ENCODE peak calls at places on chromosome 14, in ten cellular contexts. W is activated B cell treated with CpG ODN at 0.5 μM for 24 hours; D is stimulated activated CD4-positive, alpha-beta T cell treated with anti-CD3 and anti-CD28 coated beads, TNF-alpha, amount 100 ng/mL, for 1 hour; A is fibroblast of pulmonary artery; V is naive thymus-derived CD8-positive, alpha-beta T cell; U is neural crest cell; I is ELR; T is activated naive CD4-positive, alpha-beta T cell treated with Interleukin-2 at 50 U/mL for 16 hours; J is breast epithelium; N is chondrocyte. O is an unnamed sample.

GRCh38 chr14:102940729-102941362 is 18.4 kb downstream of the AMN start:
- DNase-seq in W (no peak), A (no peak), J (no peak), U (no peak), D (no peak), N (no peak), I (no peak), V (no peak), T (no peak), O (no peak)

GRCh38 chr14:96160030-96160912 is 44.4 kb upstream of the BDKRB2 start:
- DNase-seq in D (no peak), A (no peak), N (no peak), J (no peak), V (no peak), T (no peak), W (no peak), U (no peak), I (no peak), O (no peak)

GRCh38 chr14:91903070-91903469 is 35.7 kb upstream of the TC2N start:
- DNase-seq in T (no peak), D (no peak), I (no peak), W (no peak), U (no peak), V (no peak), N (no peak), A (no peak), J (no peak), O (no peak)

GRCh38 chr14:28157887-28158791 is 608.4 kb upstream of the FOXG1 start:
- DNase-seq in W (no peak), I (no peak), N (peak; percentile 76), U (no peak), A (no peak), V (no peak), J (no peak), D (no peak), T (no peak), O (no peak)

GRCh38 chr14:51167587-51168219 is 72.3 kb upstream of the TMX1 start:
- DNase-seq in U (no peak), W (no peak), D (no peak), A (peak; percentile 61), V (no peak), I (no peak), T (no peak), N (no peak), J (no peak), O (no peak)

GRCh38 chr14:94180655-94181271 is 6.6 kb downstream of the PPP4R4 start:
- DNase-seq in W (no peak), U (no peak), A (peak; percentile 62), J (no peak), T (no peak), I (peak; percentile 82), V (no peak), N (no peak), D (no peak), O (peak; percentile 71)

GRCh38 chr14:52473557-52473956 is 78.7 kb downstream of the TXNDC16 start:
- DNase-seq in A (peak; percentile 71), D (no peak), I (peak; percentile 62), V (no peak), N (no peak), U (no peak), J (no peak), T (no peak), W (no peak), O (peak; percentile 53)

GRCh38 chr14:75293920-75294648 is 15.5 kb downstream of the FOS start:
- DNase-seq in D (peak; percentile 87), T (peak; percentile 94), N (peak; percentile 96), V (peak; percentile 94), W (peak; percentile 96), U (peak; percentile 88), I (peak; percentile 96), J (peak; percentile 96), A (peak; percentile 99), O (peak; percentile 96)

GRCh38 chr14:75242546-75243273 is 35.9 kb upstream of the FOS start:
- DNase-seq in W (no peak), D (no peak), I (peak; percentile 14), U (no peak), A (peak; percentile 88), T (no peak), N (no peak), V (no peak), J (no peak), O (no peak)

GRCh38 chr14:101444116-101444515 is 117.2 kb upstream of the DIO3 start:
- DNase-seq in A (no peak), I (peak; percentile 60), D (no peak), U (no peak), J (no peak), N (no peak), T (no peak), W (no peak), V (no peak), O (peak; percentile 87)

GRCh38 chr14:104810316-104810715 is 9.4 kb downstream of the ZBTB42 start:
- DNase-seq in A (no peak), U (no peak), I (no peak), V (no peak), J (no peak), D (no peak), T (no peak), W (no peak), N (no peak), O (no peak)

GRCh38 chr14:20460458-20461229 is 590 bp downstream of the PIP4P1 start:
- DNase-seq in T (peak; percentile 52), V (peak; percentile 49), I (peak; percentile 6), W (peak; percentile 65), N (no peak), D (no peak), A (no peak), J (no peak), U (no peak), O (peak; percentile 43)

GRCh38 chr14:104830781-104831180 is 29.9 kb downstream of the ZBTB42 start:
- DNase-seq in A (no peak), I (no peak), N (no peak), T (no peak), V (no peak), J (peak; percentile 35), U (no peak), D (no peak), W (no peak), O (no peak)

GRCh38 chr14:95183532-95184412 is 26.4 kb upstream of the DICER1 start:
- DNase-seq in N (no peak), A (peak; percentile 78), W (no peak), U (no peak), D (no peak), J (no peak), V (no peak), I (no peak), T (no peak), O (no peak)

GRCh38 chr14:93880025-93880820 is 46.9 kb upstream of the FAM181A start:
- DNase-seq in W (no peak), N (no peak), V (no peak), U (no peak), T (no peak), A (no peak), I (no peak), J (peak; percentile 45), D (no peak), O (no peak)

GRCh38 chr14:60485600-60486251 is at the start of gene C14orf39:
- DNase-seq in U (peak; percentile 45), W (no peak), V (no peak), T (no peak), I (peak; percentile 46), N (no peak), D (no peak), A (peak; percentile 27), J (no peak), O (no peak)

GRCh38 chr14:95683793-95684192 is 2.4 kb upstream of the TCL1B start:
- DNase-seq in U (no peak), W (no peak), V (no peak), T (peak; percentile 36), N (no peak), I (peak; percentile 26), J (no peak), D (no peak), A (no peak), O (peak; percentile 45)